ENCODE peak calls at places on chromosomes 7 and 10, in ten cellular contexts. One of them, this sample, is unnamed.

GRCh38 chr10:63554666-63555065 is 33.5 kb downstream of the REEP3 start:
- DNase-seq in ELR: peak
- DNase-seq in left cardiac atrium: no peak
- DNase-seq in substantia nigra: no peak
- DNase-seq in Daoy: peak
- DNase-seq in AG09319: peak
- DNase-seq in fibroblast of lung: peak
- DNase-seq in activated CD8-positive, alpha-beta memory T cell treated with anti-CD3 and anti-CD28 coated beads, Interleukin-2, amount 50 U/mL, for 48 hours: no peak
- DNase-seq in iPS-NIHi11: peak
- DNase-seq in amygdala: no peak
- DNase-seq in this sample: no peak

GRCh38 chr7:116653204-116653603 is 18.8 kb upstream of the MET start:
- DNase-seq in left cardiac atrium: no peak
- DNase-seq in ELR: peak
- DNase-seq in amygdala: no peak
- DNase-seq in activated CD8-positive, alpha-beta memory T cell treated with anti-CD3 and anti-CD28 coated beads, Interleukin-2, amount 50 U/mL, for 48 hours: no peak
- DNase-seq in fibroblast of lung: peak
- DNase-seq in substantia nigra: no peak
- DNase-seq in AG09319: no peak
- DNase-seq in iPS-NIHi11: no peak
- DNase-seq in Daoy: peak
- DNase-seq in this sample: no peak

GRCh38 chr7:158587425-158588084 is at the start of gene PTPRN2:
- DNase-seq in substantia nigra: peak
- DNase-seq in activated CD8-positive, alpha-beta memory T cell treated with anti-CD3 and anti-CD28 coated beads, Interleukin-2, amount 50 U/mL, for 48 hours: peak
- DNase-seq in amygdala: peak
- DNase-seq in Daoy: peak
- DNase-seq in AG09319: peak
- DNase-seq in iPS-NIHi11: peak
- DNase-seq in fibroblast of lung: peak
- DNase-seq in left cardiac atrium: peak
- DNase-seq in ELR: peak
- DNase-seq in this sample: peak

GRCh38 chr10:62805139-62806092 is 896 bp downstream of the ADO start:
- DNase-seq in substantia nigra: no peak
- DNase-seq in iPS-NIHi11: peak
- DNase-seq in ELR: peak
- DNase-seq in fibroblast of lung: peak
- DNase-seq in amygdala: peak
- DNase-seq in activated CD8-positive, alpha-beta memory T cell treated with anti-CD3 and anti-CD28 coated beads, Interleukin-2, amount 50 U/mL, for 48 hours: peak
- DNase-seq in Daoy: peak
- DNase-seq in left cardiac atrium: peak
- DNase-seq in AG09319: no peak
- DNase-seq in this sample: peak

GRCh38 chr7:94393251-94393758 is 1.4 kb upstream of the COL1A2 start:
- DNase-seq in fibroblast of lung: peak
- DNase-seq in substantia nigra: no peak
- DNase-seq in Daoy: no peak
- DNase-seq in left cardiac atrium: peak
- DNase-seq in AG09319: peak
- DNase-seq in activated CD8-positive, alpha-beta memory T cell treated with anti-CD3 and anti-CD28 coated beads, Interleukin-2, amount 50 U/mL, for 48 hours: no peak
- DNase-seq in amygdala: no peak
- DNase-seq in ELR: no peak
- DNase-seq in iPS-NIHi11: peak
- DNase-seq in this sample: peak

GRCh38 chr10:78305311-78305710 is 271.6 kb downstream of the RPS24 start:
- DNase-seq in amygdala: no peak
- DNase-seq in left cardiac atrium: no peak
- DNase-seq in activated CD8-positive, alpha-beta memory T cell treated with anti-CD3 and anti-CD28 coated beads, Interleukin-2, amount 50 U/mL, for 48 hours: peak
- DNase-seq in fibroblast of lung: no peak
- DNase-seq in AG09319: no peak
- DNase-seq in ELR: no peak
- DNase-seq in substantia nigra: no peak
- DNase-seq in iPS-NIHi11: no peak
- DNase-seq in Daoy: no peak
- DNase-seq in this sample: peak

GRCh38 chr10:89894051-89894450 is 192.7 kb downstream of the KIF20B start:
- DNase-seq in activated CD8-positive, alpha-beta memory T cell treated with anti-CD3 and anti-CD28 coated beads, Interleukin-2, amount 50 U/mL, for 48 hours: no peak
- DNase-seq in fibroblast of lung: peak
- DNase-seq in substantia nigra: no peak
- DNase-seq in AG09319: no peak
- DNase-seq in amygdala: no peak
- DNase-seq in ELR: no peak
- DNase-seq in iPS-NIHi11: no peak
- DNase-seq in left cardiac atrium: no peak
- DNase-seq in Daoy: no peak
- DNase-seq in this sample: no peak

GRCh38 chr10:49164587-49165188 is 23.5 kb downstream of the TMEM273 start:
- DNase-seq in left cardiac atrium: no peak
- DNase-seq in ELR: peak
- DNase-seq in iPS-NIHi11: peak
- DNase-seq in fibroblast of lung: peak
- DNase-seq in activated CD8-positive, alpha-beta memory T cell treated with anti-CD3 and anti-CD28 coated beads, Interleukin-2, amount 50 U/mL, for 48 hours: no peak
- DNase-seq in amygdala: no peak
- DNase-seq in AG09319: no peak
- DNase-seq in substantia nigra: no peak
- DNase-seq in Daoy: peak
- DNase-seq in this sample: peak

GRCh38 chr10:1631282-1631681 is 106.0 kb downstream of the ADARB2 start:
- DNase-seq in substantia nigra: no peak
- DNase-seq in iPS-NIHi11: no peak
- DNase-seq in Daoy: peak
- DNase-seq in amygdala: no peak
- DNase-seq in activated CD8-positive, alpha-beta memory T cell treated with anti-CD3 and anti-CD28 coated beads, Interleukin-2, amount 50 U/mL, for 48 hours: no peak
- DNase-seq in left cardiac atrium: no peak
- DNase-seq in ELR: no peak
- DNase-seq in AG09319: no peak
- DNase-seq in fibroblast of lung: no peak
- DNase-seq in this sample: peak

GRCh38 chr10:80487791-80488538 is 33.9 kb downstream of the TSPAN14 start:
- DNase-seq in amygdala: no peak
- DNase-seq in activated CD8-positive, alpha-beta memory T cell treated with anti-CD3 and anti-CD28 coated beads, Interleukin-2, amount 50 U/mL, for 48 hours: peak
- DNase-seq in iPS-NIHi11: no peak
- DNase-seq in ELR: no peak
- DNase-seq in fibroblast of lung: no peak
- DNase-seq in left cardiac atrium: no peak
- DNase-seq in Daoy: no peak
- DNase-seq in AG09319: no peak
- DNase-seq in substantia nigra: no peak
- DNase-seq in this sample: no peak

GRCh38 chr7:2195403-2196246 is 37.1 kb downstream of the MAD1L1 start:
- DNase-seq in amygdala: peak
- DNase-seq in AG09319: no peak
- DNase-seq in left cardiac atrium: peak
- DNase-seq in activated CD8-positive, alpha-beta memory T cell treated with anti-CD3 and anti-CD28 coated beads, Interleukin-2, amount 50 U/mL, for 48 hours: peak
- DNase-seq in ELR: no peak
- DNase-seq in iPS-NIHi11: no peak
- DNase-seq in fibroblast of lung: no peak
- DNase-seq in Daoy: no peak
- DNase-seq in substantia nigra: no peak
- DNase-seq in this sample: no peak

GRCh38 chr7:71679480-71679879 is 547.5 kb downstream of the GALNT17 start:
- DNase-seq in iPS-NIHi11: no peak
- DNase-seq in activated CD8-positive, alpha-beta memory T cell treated with anti-CD3 and anti-CD28 coated beads, Interleukin-2, amount 50 U/mL, for 48 hours: no peak
- DNase-seq in Daoy: no peak
- DNase-seq in left cardiac atrium: no peak
- DNase-seq in ELR: no peak
- DNase-seq in amygdala: no peak
- DNase-seq in fibroblast of lung: no peak
- DNase-seq in AG09319: no peak
- DNase-seq in substantia nigra: no peak
- DNase-seq in this sample: no peak

GRCh38 chr7:87129332-87129731 is 22.9 kb upstream of the DMTF1 start:
- DNase-seq in Daoy: no peak
- DNase-seq in amygdala: no peak
- DNase-seq in substantia nigra: no peak
- DNase-seq in iPS-NIHi11: peak
- DNase-seq in left cardiac atrium: no peak
- DNase-seq in AG09319: no peak
- DNase-seq in fibroblast of lung: no peak
- DNase-seq in ELR: no peak
- DNase-seq in activated CD8-positive, alpha-beta memory T cell treated with anti-CD3 and anti-CD28 coated beads, Interleukin-2, amount 50 U/mL, for 48 hours: no peak
- DNase-seq in this sample: no peak

GRCh38 chr10:89604200-89604599 is 40.8 kb downstream of the PANK1 start:
- DNase-seq in ELR: no peak
- DNase-seq in substantia nigra: no peak
- DNase-seq in activated CD8-positive, alpha-beta memory T cell treated with anti-CD3 and anti-CD28 coated beads, Interleukin-2, amount 50 U/mL, for 48 hours: no peak
- DNase-seq in iPS-NIHi11: no peak
- DNase-seq in left cardiac atrium: no peak
- DNase-seq in Daoy: no peak
- DNase-seq in amygdala: no peak
- DNase-seq in fibroblast of lung: no peak
- DNase-seq in AG09319: no peak
- DNase-seq in this sample: no peak

GRCh38 chr10:77251297-77252013 is 386.2 kb downstream of the KCNMA1 start:
- DNase-seq in activated CD8-positive, alpha-beta memory T cell treated with anti-CD3 and anti-CD28 coated beads, Interleukin-2, amount 50 U/mL, for 48 hours: no peak
- DNase-seq in iPS-NIHi11: peak
- DNase-seq in fibroblast of lung: peak
- DNase-seq in AG09319: no peak
- DNase-seq in ELR: peak
- DNase-seq in substantia nigra: no peak
- DNase-seq in Daoy: peak
- DNase-seq in left cardiac atrium: no peak
- DNase-seq in amygdala: no peak
- DNase-seq in this sample: peak